ENCODE peak calls at places on chromosomes 4 and X, in six cellular contexts. Z is neural crest cell, N is HFFc6, U is HCT116, O is progenitor cell of endocrine pancreas, L is WTC11. T is an unnamed sample.

GRCh38 chrX:19975862-19976261 is 15.0 kb downstream of the BCLAF3 start:
- DNase-seq in Z (no peak), N (no peak), U (no peak), O (no peak), L (no peak), T (no peak)

GRCh38 chrX:131762802-131763234 is 218.9 kb downstream of the OR13H1 start:
- DNase-seq in Z (no peak), N (no peak), U (no peak), O (no peak), L (no peak), T (peak; percentile 3)

GRCh38 chr4:6226506-6226905 is 26.2 kb upstream of the JAKMIP1 start:
- DNase-seq in Z (no peak), N (no peak), U (no peak), O (no peak), L (no peak), T (no peak)

GRCh38 chr4:7046971-7047370 is 3.8 kb downstream of the TADA2B start:
- DNase-seq in Z (no peak), N (no peak), U (no peak), O (no peak), L (no peak), T (no peak)

GRCh38 chr4:185343726-185344581 is 51.8 kb downstream of the LRP2BP start:
- DNase-seq in Z (no peak), N (peak; percentile 28), U (no peak), O (no peak), L (no peak), T (no peak)

GRCh38 chr4:76545161-76545884 is 110.3 kb downstream of the SHROOM3 start:
- DNase-seq in Z (no peak), N (no peak), U (no peak), O (no peak), L (no peak), T (no peak)

GRCh38 chrX:133570549-133570948 is 155.3 kb upstream of the GPC4 start:
- DNase-seq in Z (no peak), N (no peak), U (no peak), O (no peak), L (no peak), T (no peak)

GRCh38 chr4:56468097-56468422 is 643 bp downstream of the SRP72 start:
- DNase-seq in Z (no peak), N (no peak), U (peak; percentile 31), O (no peak), L (peak; percentile 15), T (peak; percentile 29)

GRCh38 chr4:71198958-71199357 is 139.9 kb upstream of the SLC4A4 start:
- DNase-seq in Z (no peak), N (no peak), U (no peak), O (no peak), L (no peak), T (no peak)

GRCh38 chrX:65985922-65986588 is 53.8 kb downstream of the VSIG4 start:
- DNase-seq in Z (no peak), N (peak; percentile 35), U (peak; percentile 57), O (no peak), L (peak; percentile 13), T (peak; percentile 17)

GRCh38 chr4:148064451-148064850 is 332.6 kb downstream of the ARHGAP10 start:
- DNase-seq in Z (no peak), N (no peak), U (no peak), O (no peak), L (no peak), T (no peak)

GRCh38 chr4:188976644-188977115 is 837.4 kb downstream of the TRIML1 start:
- DNase-seq in Z (no peak), N (peak; percentile 67), U (no peak), O (no peak), L (peak; percentile 32), T (no peak)

GRCh38 chr4:184313710-184314659 is 96.3 kb upstream of the ENPP6 start:
- DNase-seq in Z (no peak), N (no peak), U (no peak), O (no peak), L (no peak), T (no peak)

GRCh38 chr4:58050439-58050838 is 940.3 kb upstream of the IGFBP7 start:
- DNase-seq in Z (no peak), N (no peak), U (no peak), O (no peak), L (no peak), T (no peak)

GRCh38 chrX:74545880-74546279 is 68.5 kb downstream of the RLIM start:
- DNase-seq in Z (no peak), N (no peak), U (no peak), O (no peak), L (no peak), T (no peak)

GRCh38 chrX:19912-20571 is 261.1 kb upstream of the PLCXD1 start:
- DNase-seq in Z (no peak), N (no peak), U (no peak), O (no peak), L (peak; percentile 36), T (no peak)

GRCh38 chr4:43374352-43374751 is 481.8 kb downstream of the GRXCR1 start:
- DNase-seq in Z (no peak), N (no peak), U (no peak), O (no peak), L (no peak), T (no peak)

GRCh38 chr4:105241456-105241855 is 94.8 kb downstream of the TET2 start:
- DNase-seq in Z (no peak), N (no peak), U (no peak), O (no peak), L (no peak), T (no peak)

GRCh38 chr4:26496207-26496783 is 6.0 kb upstream of the CCKAR start:
- DNase-seq in Z (no peak), N (no peak), U (no peak), O (no peak), L (no peak), T (no peak)

GRCh38 chrX:20231598-20231997 is 35.1 kb downstream of the RPS6KA3 start:
- DNase-seq in Z (no peak), N (no peak), U (no peak), O (no peak), L (no peak), T (no peak)

GRCh38 chrX:41561045-41561444 is 113.9 kb downstream of the NYX start:
- DNase-seq in Z (no peak), N (peak; percentile 62), U (no peak), O (no peak), L (no peak), T (peak; percentile 2)

GRCh38 chr4:115213705-115214104 is 100.3 kb upstream of the NDST4 start:
- DNase-seq in Z (no peak), N (no peak), U (no peak), O (no peak), L (no peak), T (no peak)

GRCh38 chrX:107675823-107676555 is 47.7 kb downstream of the PRPS1 start:
- DNase-seq in Z (no peak), N (no peak), U (no peak), O (no peak), L (no peak), T (no peak)

GRCh38 chrX:105658136-105658535 is 164.2 kb upstream of the NRK start:
- DNase-seq in Z (no peak), N (peak; percentile 13), U (no peak), O (no peak), L (no peak), T (no peak)

GRCh38 chrX:47198026-47198686 is 4.5 kb downstream of the UBA1 start:
- DNase-seq in Z (no peak), N (no peak), U (no peak), O (no peak), L (no peak), T (no peak)

GRCh38 chrX:154121961-154122360 is 22.1 kb upstream of the OPN1LW start:
- DNase-seq in Z (no peak), N (no peak), U (no peak), O (no peak), L (no peak), T (no peak)

GRCh38 chr4:1169171-1169671 is 3.2 kb downstream of the SPON2 start:
- DNase-seq in Z (no peak), N (no peak), U (no peak), O (no peak), L (no peak), T (no peak)

DNA sequence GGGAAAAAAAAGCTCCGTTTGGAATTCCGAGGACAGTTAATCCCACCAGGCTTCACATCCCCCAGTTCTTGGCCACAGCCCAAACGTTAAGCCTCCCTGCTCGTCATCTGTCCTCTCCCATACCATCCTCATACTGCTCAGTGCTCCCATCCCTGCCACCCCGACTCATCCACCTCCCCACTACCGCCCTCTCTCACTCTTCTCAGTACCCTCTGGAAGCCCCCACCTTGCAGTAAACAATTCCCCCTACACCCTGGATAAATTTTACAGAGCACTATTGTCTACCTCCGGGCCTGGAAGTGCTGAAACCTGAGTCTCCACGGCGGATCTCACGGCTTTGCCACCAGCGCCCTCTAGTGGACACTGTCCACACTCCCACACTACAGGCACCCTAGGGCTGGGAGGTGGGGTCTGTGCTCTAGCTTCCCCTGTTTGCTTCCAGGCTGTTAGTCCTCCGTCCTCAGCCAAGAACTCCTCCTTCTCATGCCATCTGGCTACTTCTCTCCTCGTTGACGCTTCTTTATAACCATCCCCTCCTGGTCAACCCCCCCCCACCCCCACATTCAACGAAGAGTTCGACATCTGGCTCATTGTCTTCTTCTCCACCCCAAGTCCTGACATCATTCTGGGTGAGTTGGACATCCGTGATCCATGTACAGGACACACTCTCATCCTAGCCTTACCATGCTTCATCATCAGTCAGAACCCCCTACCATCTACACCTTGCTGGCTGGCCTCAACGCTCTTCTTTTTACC is 54.5 kb downstream of the RTL9 start:
- DNase-seq in Z (peak; percentile 88), N (peak; percentile 35), U (no peak), O (peak; percentile 76), L (peak; percentile 73), T (peak; percentile 66)
- TF ChIP-seq CTCF in Z (peak; percentile 95), N (peak; percentile 89), U (peak; percentile 52), O (peak; percentile 95), L (peak; percentile 75), T (peak; percentile 76)

DNA sequence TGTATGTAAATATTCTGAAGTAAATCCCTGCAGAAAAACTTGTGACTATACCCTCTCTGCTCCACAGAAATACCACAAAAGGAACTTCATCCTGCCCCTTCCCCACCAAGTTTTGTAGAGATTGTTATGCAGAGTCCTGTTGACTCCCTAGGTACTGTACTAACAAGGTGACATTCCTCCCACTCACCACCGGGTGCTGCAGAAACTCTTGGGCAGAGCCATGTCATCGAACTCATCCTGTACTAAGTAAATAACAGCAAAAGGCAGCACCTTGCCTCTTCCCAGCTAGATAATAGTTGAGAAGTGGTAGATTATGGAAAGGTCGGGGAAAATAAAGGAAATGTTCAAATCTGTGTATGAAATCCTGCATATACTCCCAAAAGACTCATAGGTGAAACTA is 233.3 kb downstream of the STPG2 start:
- DNase-seq in Z (no peak), N (no peak), U (peak; percentile 10), O (no peak), L (peak; percentile 26), T (no peak)
- TF ChIP-seq CTCF in Z (peak; percentile 32), N (no peak), U (peak; percentile 5), O (peak; percentile 19), L (no peak), T (peak; percentile 39)

GRCh38 chr4:121822796-121823504 is 733 bp downstream of the CCNA2 start:
- DNase-seq in Z (peak; percentile 30), N (peak; percentile 41), U (no peak), O (no peak), L (peak; percentile 12), T (peak; percentile 36)
- TF ChIP-seq CTCF in Z (peak; percentile 22), N (peak; percentile 55), U (no peak), O (peak; percentile 12), L (no peak), T (peak; percentile 18)

DNA sequence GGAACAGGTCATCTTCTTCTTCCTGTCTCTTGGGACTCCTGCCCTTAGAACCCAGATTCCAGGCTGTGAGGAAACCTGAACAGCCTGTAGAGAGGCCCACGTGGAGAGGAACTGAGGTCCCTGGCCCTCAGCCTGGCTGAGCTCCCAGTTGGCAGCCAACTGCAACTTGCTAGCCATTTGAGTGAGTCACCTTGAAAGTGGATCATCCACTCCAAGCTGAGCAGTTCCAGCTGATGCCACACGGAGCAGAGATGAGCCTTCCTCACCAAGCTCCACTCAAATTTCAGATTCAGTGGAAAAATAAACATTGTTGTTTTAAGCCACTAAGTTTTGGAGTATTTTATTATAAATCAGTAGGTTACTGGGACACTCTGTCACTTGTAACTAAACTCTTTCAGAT is 392.5 kb downstream of the BCOR start:
- DNase-seq in Z (no peak), N (peak; percentile 79), U (peak; percentile 29), O (no peak), L (no peak), T (no peak)
- TF ChIP-seq CTCF in Z (peak; percentile 52), N (peak; percentile 61), U (no peak), O (peak; percentile 26), L (no peak), T (no peak)

T was measured in endothelial cell.